ENCODE peak calls at places on chromosomes 4 and X, in nine cellular contexts. One of them, this sample, is unnamed.

GRCh38 chrX:130669233-130669632 is 233.8 kb downstream of the ENOX2 start:
- DNase-seq in PC-3: peak; percentile 11
- DNase-seq in left ventricle myocardium inferior: no peak
- DNase-seq in right lobe of liver: no peak
- DNase-seq in neuronal stem cell: no peak
- DNase-seq in SK-N-SH: no peak
- DNase-seq in iPS DF 6.9: no peak
- DNase-seq in cardiac muscle cell: no peak
- DNase-seq in Karpas-422: no peak
- DNase-seq in this sample: no peak

GRCh38 chrX:70262952-70263567 is 3.1 kb upstream of the P2RY4 start:
- DNase-seq in PC-3: peak; percentile 80
- DNase-seq in left ventricle myocardium inferior: peak; percentile 18
- DNase-seq in right lobe of liver: no peak
- DNase-seq in neuronal stem cell: peak; percentile 9
- DNase-seq in SK-N-SH: peak; percentile 44
- DNase-seq in iPS DF 6.9: peak; percentile 22
- DNase-seq in cardiac muscle cell: peak; percentile 62
- DNase-seq in Karpas-422: peak; percentile 80
- DNase-seq in this sample: peak; percentile 69

GRCh38 chrX:122866527-122866926 is 317.6 kb upstream of the GRIA3 start:
- DNase-seq in PC-3: peak; percentile 32
- DNase-seq in left ventricle myocardium inferior: no peak
- DNase-seq in right lobe of liver: no peak
- DNase-seq in neuronal stem cell: no peak
- DNase-seq in SK-N-SH: no peak
- DNase-seq in iPS DF 6.9: no peak
- DNase-seq in cardiac muscle cell: no peak
- DNase-seq in Karpas-422: no peak
- DNase-seq in this sample: no peak

GRCh38 chr4:88802138-88802537 is 104.5 kb upstream of the NAP1L5 start:
- DNase-seq in PC-3: no peak
- DNase-seq in left ventricle myocardium inferior: no peak
- DNase-seq in right lobe of liver: no peak
- DNase-seq in neuronal stem cell: no peak
- DNase-seq in SK-N-SH: no peak
- DNase-seq in iPS DF 6.9: no peak
- DNase-seq in cardiac muscle cell: no peak
- DNase-seq in Karpas-422: no peak
- DNase-seq in this sample: no peak

GRCh38 chrX:47804315-47804714 is 32.4 kb upstream of the ZNF81 start:
- DNase-seq in PC-3: no peak
- DNase-seq in left ventricle myocardium inferior: no peak
- DNase-seq in right lobe of liver: no peak
- DNase-seq in neuronal stem cell: no peak
- DNase-seq in SK-N-SH: no peak
- DNase-seq in iPS DF 6.9: no peak
- DNase-seq in cardiac muscle cell: no peak
- DNase-seq in Karpas-422: no peak
- DNase-seq in this sample: no peak

GRCh38 chr4:80841587-80842281 is 188.8 kb upstream of the BMP3 start:
- DNase-seq in PC-3: no peak
- DNase-seq in left ventricle myocardium inferior: no peak
- DNase-seq in right lobe of liver: no peak
- DNase-seq in neuronal stem cell: no peak
- DNase-seq in SK-N-SH: no peak
- DNase-seq in iPS DF 6.9: no peak
- DNase-seq in cardiac muscle cell: no peak
- DNase-seq in Karpas-422: no peak
- DNase-seq in this sample: no peak

GRCh38 chrX:40197071-40197470 is 99.3 kb upstream of the BCOR start:
- DNase-seq in PC-3: no peak
- DNase-seq in left ventricle myocardium inferior: no peak
- DNase-seq in right lobe of liver: no peak
- DNase-seq in neuronal stem cell: no peak
- DNase-seq in SK-N-SH: no peak
- DNase-seq in iPS DF 6.9: no peak
- DNase-seq in cardiac muscle cell: no peak
- DNase-seq in Karpas-422: peak; percentile 55
- DNase-seq in this sample: no peak

GRCh38 chr4:15162465-15163283 is 160.4 kb downstream of the CPEB2 start:
- DNase-seq in PC-3: peak; percentile 36
- DNase-seq in left ventricle myocardium inferior: no peak
- DNase-seq in right lobe of liver: no peak
- DNase-seq in neuronal stem cell: no peak
- DNase-seq in SK-N-SH: peak; percentile 49
- DNase-seq in iPS DF 6.9: no peak
- DNase-seq in cardiac muscle cell: peak; percentile 20
- DNase-seq in Karpas-422: peak; percentile 60
- DNase-seq in this sample: no peak

GRCh38 chr4:8876982-8877779 is 5.5 kb upstream of the HMX1 start:
- DNase-seq in PC-3: no peak
- DNase-seq in left ventricle myocardium inferior: no peak
- DNase-seq in right lobe of liver: no peak
- DNase-seq in neuronal stem cell: no peak
- DNase-seq in SK-N-SH: no peak
- DNase-seq in iPS DF 6.9: no peak
- DNase-seq in cardiac muscle cell: no peak
- DNase-seq in Karpas-422: no peak
- DNase-seq in this sample: no peak

GRCh38 chr4:83456184-83456501 is 285 bp downstream of the MRPS18C start:
- DNase-seq in PC-3: no peak
- DNase-seq in left ventricle myocardium inferior: no peak
- DNase-seq in right lobe of liver: no peak
- DNase-seq in neuronal stem cell: no peak
- DNase-seq in SK-N-SH: no peak
- DNase-seq in iPS DF 6.9: no peak
- DNase-seq in cardiac muscle cell: no peak
- DNase-seq in Karpas-422: no peak
- DNase-seq in this sample: no peak

GRCh38 chrX:625137-625691 is 5.4 kb upstream of the SHOX start:
- DNase-seq in PC-3: no peak
- DNase-seq in left ventricle myocardium inferior: no peak
- DNase-seq in right lobe of liver: no peak
- DNase-seq in neuronal stem cell: no peak
- DNase-seq in SK-N-SH: no peak
- DNase-seq in iPS DF 6.9: no peak
- DNase-seq in cardiac muscle cell: no peak
- DNase-seq in Karpas-422: no peak
- DNase-seq in this sample: no peak

GRCh38 chr4:161343188-161343950 is 820.4 kb downstream of the FSTL5 start:
- DNase-seq in PC-3: no peak
- DNase-seq in left ventricle myocardium inferior: no peak
- DNase-seq in right lobe of liver: no peak
- DNase-seq in neuronal stem cell: no peak
- DNase-seq in SK-N-SH: no peak
- DNase-seq in iPS DF 6.9: no peak
- DNase-seq in cardiac muscle cell: no peak
- DNase-seq in Karpas-422: no peak
- DNase-seq in this sample: no peak

GRCh38 chr4:794911-795725 is 30.8 kb downstream of the CPLX1 start:
- DNase-seq in PC-3: no peak
- DNase-seq in left ventricle myocardium inferior: no peak
- DNase-seq in right lobe of liver: peak; percentile 54
- DNase-seq in neuronal stem cell: no peak
- DNase-seq in SK-N-SH: no peak
- DNase-seq in iPS DF 6.9: no peak
- DNase-seq in cardiac muscle cell: no peak
- DNase-seq in Karpas-422: peak; percentile 61
- DNase-seq in this sample: no peak

GRCh38 chr4:795726-796119 is 30.2 kb downstream of the CPLX1 start:
- DNase-seq in PC-3: no peak
- DNase-seq in left ventricle myocardium inferior: no peak
- DNase-seq in right lobe of liver: peak; percentile 43
- DNase-seq in neuronal stem cell: no peak
- DNase-seq in SK-N-SH: no peak
- DNase-seq in iPS DF 6.9: no peak
- DNase-seq in cardiac muscle cell: no peak
- DNase-seq in Karpas-422: no peak
- DNase-seq in this sample: peak; percentile 25

GRCh38 chr4:793941-794621 is 31.8 kb downstream of the CPLX1 start:
- DNase-seq in PC-3: no peak
- DNase-seq in left ventricle myocardium inferior: no peak
- DNase-seq in right lobe of liver: peak; percentile 41
- DNase-seq in neuronal stem cell: no peak
- DNase-seq in SK-N-SH: no peak
- DNase-seq in iPS DF 6.9: no peak
- DNase-seq in cardiac muscle cell: no peak
- DNase-seq in Karpas-422: peak; percentile 85
- DNase-seq in this sample: no peak

GRCh38 chr4:796206-796605 is 29.7 kb downstream of the CPLX1 start:
- DNase-seq in PC-3: no peak
- DNase-seq in left ventricle myocardium inferior: no peak
- DNase-seq in right lobe of liver: peak; percentile 25
- DNase-seq in neuronal stem cell: no peak
- DNase-seq in SK-N-SH: no peak
- DNase-seq in iPS DF 6.9: no peak
- DNase-seq in cardiac muscle cell: no peak
- DNase-seq in Karpas-422: no peak
- DNase-seq in this sample: no peak

DNA sequence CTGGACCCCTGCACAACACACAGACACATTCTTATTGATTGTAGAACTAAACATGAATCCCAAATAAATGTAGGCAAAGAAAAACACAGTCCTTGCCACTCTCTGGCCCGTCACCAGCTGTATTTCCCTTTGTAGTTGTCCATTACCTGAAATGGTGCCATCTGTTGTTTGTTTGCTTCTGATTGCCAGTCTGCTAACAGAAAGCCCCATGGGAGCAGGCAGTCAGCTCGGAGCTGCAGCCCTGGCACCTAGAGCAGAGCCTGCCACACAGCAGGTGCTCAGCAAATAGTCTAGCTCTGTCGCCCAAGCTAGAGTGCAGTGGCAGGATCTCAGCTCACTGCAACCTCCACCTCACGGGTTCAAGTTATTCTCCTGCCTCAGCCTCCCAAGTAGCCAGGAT is 28.9 kb downstream of the CPLX1 start:
- DNase-seq in PC-3: no peak
- DNase-seq in left ventricle myocardium inferior: no peak
- DNase-seq in right lobe of liver: peak; percentile 73
- DNase-seq in neuronal stem cell: no peak
- DNase-seq in SK-N-SH: no peak
- DNase-seq in iPS DF 6.9: no peak
- DNase-seq in cardiac muscle cell: no peak
- DNase-seq in Karpas-422: no peak
- DNase-seq in this sample: peak; percentile 41
- H3K4me1 ChIP-seq in PC-3: peaks cover 5% of the 10 kb centered on the region
- H3K4me1 ChIP-seq in left ventricle myocardium inferior: peaks cover 19% of the 10 kb centered on the region
- H3K4me1 ChIP-seq in right lobe of liver: no peaks in the 10 kb centered on the region
- H3K4me1 ChIP-seq in neuronal stem cell: peaks cover 8% of the 10 kb centered on the region
- H3K4me1 ChIP-seq in SK-N-SH: no peaks in the 10 kb centered on the region
- H3K4me1 ChIP-seq in iPS DF 6.9: peaks cover 8% of the 10 kb centered on the region
- H3K4me1 ChIP-seq in cardiac muscle cell: no peaks in the 10 kb centered on the region
- H3K4me1 ChIP-seq in Karpas-422: peaks cover 76% of the 10 kb centered on the region
- H3K4me1 ChIP-seq in this sample: peaks cover 18% of the 10 kb centered on the region

GRCh38 chr4:6806924-6807676 is 24.6 kb downstream of the KIAA0232 start:
- DNase-seq in PC-3: no peak
- DNase-seq in left ventricle myocardium inferior: no peak
- DNase-seq in right lobe of liver: no peak
- DNase-seq in neuronal stem cell: no peak
- DNase-seq in SK-N-SH: no peak
- DNase-seq in iPS DF 6.9: no peak
- DNase-seq in cardiac muscle cell: no peak
- DNase-seq in Karpas-422: no peak
- DNase-seq in this sample: no peak
- H3K4me3 ChIP-seq in PC-3: no peak overlapping the region
- H3K4me3 ChIP-seq in left ventricle myocardium inferior: no peak overlapping the region
- H3K4me3 ChIP-seq in right lobe of liver: no peak overlapping the region
- H3K4me3 ChIP-seq in neuronal stem cell: no peak overlapping the region
- H3K4me3 ChIP-seq in SK-N-SH: no peak overlapping the region
- H3K4me3 ChIP-seq in iPS DF 6.9: no peak overlapping the region
- H3K4me3 ChIP-seq in cardiac muscle cell: no peak overlapping the region
- H3K4me3 ChIP-seq in Karpas-422: no peak overlapping the region
- H3K4me3 ChIP-seq in this sample: no peak overlapping the region

GRCh38 chr4:52058275-52058674 is 7.2 kb downstream of the SPATA18 start:
- DNase-seq in PC-3: no peak
- DNase-seq in left ventricle myocardium inferior: no peak
- DNase-seq in right lobe of liver: peak; percentile 53
- DNase-seq in neuronal stem cell: no peak
- DNase-seq in SK-N-SH: no peak
- DNase-seq in iPS DF 6.9: no peak
- DNase-seq in cardiac muscle cell: no peak
- DNase-seq in Karpas-422: no peak
- DNase-seq in this sample: no peak
- H3K4me1 ChIP-seq in PC-3: peaks cover 10% of the 10 kb centered on the region
- H3K4me1 ChIP-seq in left ventricle myocardium inferior: peaks cover 14% of the 10 kb centered on the region
- H3K4me1 ChIP-seq in right lobe of liver: no peaks in the 10 kb centered on the region
- H3K4me1 ChIP-seq in neuronal stem cell: no peaks in the 10 kb centered on the region
- H3K4me1 ChIP-seq in SK-N-SH: no peaks in the 10 kb centered on the region
- H3K4me1 ChIP-seq in iPS DF 6.9: no peaks in the 10 kb centered on the region
- H3K4me1 ChIP-seq in cardiac muscle cell: peaks cover 8% of the 10 kb centered on the region
- H3K4me1 ChIP-seq in Karpas-422: no peaks in the 10 kb centered on the region
- H3K4me1 ChIP-seq in this sample: peaks cover 9% of the 10 kb centered on the region

GRCh38 chr4:184284742-184285141 is 67.1 kb upstream of the ENPP6 start:
- DNase-seq in PC-3: no peak
- DNase-seq in left ventricle myocardium inferior: no peak
- DNase-seq in right lobe of liver: no peak
- DNase-seq in neuronal stem cell: no peak
- DNase-seq in SK-N-SH: no peak
- DNase-seq in iPS DF 6.9: no peak
- DNase-seq in cardiac muscle cell: no peak
- DNase-seq in Karpas-422: peak; percentile 53
- DNase-seq in this sample: no peak

GRCh38 chr4:184282251-184282713 is 64.6 kb upstream of the ENPP6 start:
- DNase-seq in PC-3: no peak
- DNase-seq in left ventricle myocardium inferior: no peak
- DNase-seq in right lobe of liver: peak; percentile 67
- DNase-seq in neuronal stem cell: no peak
- DNase-seq in SK-N-SH: no peak
- DNase-seq in iPS DF 6.9: no peak
- DNase-seq in cardiac muscle cell: no peak
- DNase-seq in Karpas-422: peak; percentile 70
- DNase-seq in this sample: peak; percentile 77

GRCh38 chr4:184282895-184283654 is 65.4 kb upstream of the ENPP6 start:
- DNase-seq in PC-3: no peak
- DNase-seq in left ventricle myocardium inferior: no peak
- DNase-seq in right lobe of liver: no peak
- DNase-seq in neuronal stem cell: no peak
- DNase-seq in SK-N-SH: no peak
- DNase-seq in iPS DF 6.9: no peak
- DNase-seq in cardiac muscle cell: no peak
- DNase-seq in Karpas-422: peak; percentile 69
- DNase-seq in this sample: no peak

GRCh38 chr4:184283659-184284335 is 66.1 kb upstream of the ENPP6 start:
- DNase-seq in PC-3: no peak
- DNase-seq in left ventricle myocardium inferior: no peak
- DNase-seq in right lobe of liver: no peak
- DNase-seq in neuronal stem cell: no peak
- DNase-seq in SK-N-SH: no peak
- DNase-seq in iPS DF 6.9: no peak
- DNase-seq in cardiac muscle cell: no peak
- DNase-seq in Karpas-422: peak; percentile 59
- DNase-seq in this sample: peak; percentile 62

DNA sequence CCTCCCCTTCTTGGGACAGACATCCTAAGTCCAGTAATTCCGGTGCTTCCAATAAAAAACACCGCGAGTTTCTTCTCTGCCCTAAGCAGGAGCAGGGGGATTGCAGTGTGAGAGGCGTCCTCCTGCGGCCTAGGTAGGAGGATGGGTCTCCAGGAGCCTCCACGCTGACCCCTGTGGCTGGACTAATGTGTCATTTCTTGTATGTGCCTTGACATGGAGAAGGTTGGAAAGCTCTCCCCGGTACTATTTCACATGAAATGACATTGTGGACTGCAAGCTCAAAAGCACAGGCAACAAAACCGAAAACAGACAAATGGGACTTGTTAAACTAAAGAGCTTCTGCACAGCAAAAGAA is 66.6 kb upstream of the ENPP6 start:
- DNase-seq in PC-3: no peak
- DNase-seq in left ventricle myocardium inferior: no peak
- DNase-seq in right lobe of liver: no peak
- DNase-seq in neuronal stem cell: no peak
- DNase-seq in SK-N-SH: no peak
- DNase-seq in iPS DF 6.9: no peak
- DNase-seq in cardiac muscle cell: no peak
- DNase-seq in Karpas-422: no peak
- DNase-seq in this sample: no peak
- H3K4me3 ChIP-seq in PC-3: no peak overlapping the region
- H3K4me3 ChIP-seq in left ventricle myocardium inferior: peak overlapping the region; percentile 59
- H3K4me3 ChIP-seq in right lobe of liver: no peak overlapping the region
- H3K4me3 ChIP-seq in neuronal stem cell: no peak overlapping the region
- H3K4me3 ChIP-seq in SK-N-SH: no peak overlapping the region
- H3K4me3 ChIP-seq in iPS DF 6.9: no peak overlapping the region
- H3K4me3 ChIP-seq in cardiac muscle cell: no peak overlapping the region
- H3K4me3 ChIP-seq in Karpas-422: peak overlapping the region; percentile 25
- H3K4me3 ChIP-seq in this sample: no peak overlapping the region

This sample was measured in mucosa of descending colon.